ENCODE peak calls at places on chromosome 9, in four cellular contexts. K, J, A and W are unnamed samples.

GRCh38 chr9:91711755-91712591 is 238.1 kb downstream of the ROR2 start:
- DNase-seq in K (no peak), J (no peak), A (no peak), W (no peak)

GRCh38 chr9:105281926-105282325 is 37.5 kb downstream of the SLC44A1 start:
- DNase-seq in A (no peak), J (no peak), K (no peak), W (peak; percentile 49)

GRCh38 chr9:100427366-100428263 is 672 bp downstream of the MSANTD3 start:
- DNase-seq in K (peak; percentile 70), A (peak; percentile 57), J (peak; percentile 83), W (peak; percentile 79)

GRCh38 chr9:95942016-95942415 is 66.5 kb downstream of the ERCC6L2 start:
- DNase-seq in J (no peak), A (no peak), K (no peak), W (no peak)

GRCh38 chr9:85142461-85143401 is 473.2 kb downstream of the NTRK2 start:
- DNase-seq in J (peak; percentile 16), A (peak; percentile 21), K (peak; percentile 9), W (no peak)

GRCh38 chr9:128383007-128383753 is 12.0 kb downstream of the URM1 start:
- DNase-seq in A (no peak), J (no peak), K (no peak), W (no peak)

GRCh38 chr9:113185271-113185670 is 34.5 kb downstream of the SLC31A2 start:
- DNase-seq in K (no peak), A (no peak), J (no peak), W (no peak)

GRCh38 chr9:107712390-107712789 is 222.8 kb upstream of the KLF4 start:
- DNase-seq in J (peak; percentile 39), A (no peak), K (peak; percentile 24), W (peak; percentile 78)

GRCh38 chr9:111633389-111633736 is 2.2 kb downstream of the DNAJC25 start:
- DNase-seq in K (no peak), A (no peak), J (no peak), W (no peak)

GRCh38 chr9:23621924-23622323 is 204.1 kb downstream of the ELAVL2 start:
- DNase-seq in K (peak; percentile 97), J (no peak), A (no peak), W (no peak)

GRCh38 chr9:14006586-14007198 is 307.2 kb downstream of the NFIB start:
- DNase-seq in K (no peak), A (no peak), J (no peak), W (no peak)

GRCh38 chr9:133142657-133143592 is 20.8 kb downstream of the GBGT1 start:
- DNase-seq in J (no peak), A (no peak), K (no peak), W (no peak)

GRCh38 chr9:16309350-16310271 is 560.9 kb downstream of the BNC2 start:
- DNase-seq in K (no peak), J (no peak), A (peak; percentile 61), W (no peak)

GRCh38 chr9:111599092-111599947 is at the start of gene PTGR1:
- DNase-seq in A (peak; percentile 82), K (peak; percentile 83), J (peak; percentile 87), W (peak; percentile 95)

GRCh38 chr9:89961616-89962341 is 357.0 kb downstream of the GADD45G start:
- DNase-seq in A (no peak), J (no peak), K (no peak), W (peak; percentile 14)

GRCh38 chr9:27393054-27393846 is 96.3 kb upstream of the EQTN start:
- DNase-seq in K (no peak), J (no peak), A (no peak), W (no peak)

GRCh38 chr9:70031141-70031545 is 12.5 kb upstream of the MAMDC2 start:
- DNase-seq in J (no peak), K (peak; percentile 32), A (no peak), W (no peak)

GRCh38 chr9:15975101-15975778 is 422.4 kb downstream of the CCDC171 start:
- DNase-seq in J (no peak), K (no peak), A (no peak), W (no peak)

GRCh38 chr9:86854898-86855523 is 92.3 kb downstream of the GAS1 start:
- DNase-seq in K (no peak), J (peak; percentile 9), A (no peak), W (peak; percentile 68)

GRCh38 chr9:131630206-131630831 is 85.0 kb downstream of the PRRT1B start:
- DNase-seq in A (no peak), J (no peak), K (no peak), W (no peak)

GRCh38 chr9:92392690-92393089 is 11.7 kb downstream of the OGN start:
- DNase-seq in J (no peak), A (no peak), K (no peak), W (no peak)

GRCh38 chr9:27865031-27865438 is 291.8 kb upstream of the C9orf72 start:
- DNase-seq in J (no peak), A (no peak), K (no peak), W (peak; percentile 25)

GRCh38 chr9:118583414-118583813 is 785.8 kb downstream of the BRINP1 start:
- DNase-seq in K (no peak), J (no peak), A (no peak), W (no peak)

GRCh38 chr9:132638240-132638639 is 31.5 kb downstream of the DDX31 start:
- DNase-seq in A (no peak), J (no peak), K (no peak), W (no peak)

GRCh38 chr9:79969866-79970265 is 398.1 kb downstream of the TLE4 start:
- DNase-seq in A (no peak), J (no peak), K (no peak), W (no peak)

GRCh38 chr9:32378993-32379729 is 5.3 kb upstream of the ACO1 start:
- DNase-seq in A (no peak), J (peak; percentile 82), K (peak; percentile 83), W (peak; percentile 90)

GRCh38 chr9:121599186-121599871 is 52.1 kb upstream of the DAB2IP start:
- DNase-seq in J (peak; percentile 64), K (no peak), A (peak; percentile 67), W (peak; percentile 21)

GRCh38 chr9:121288874-121289553 is 21.1 kb downstream of the GSN start:
- DNase-seq in K (peak; percentile 72), A (no peak), J (peak; percentile 47), W (peak; percentile 92)

GRCh38 chr9:92247296-92247695 is 46.2 kb downstream of the IARS1 start:
- DNase-seq in J (no peak), K (no peak), A (no peak), W (peak; percentile 74)

GRCh38 chr9:19965336-19965735 is 176.5 kb upstream of the SLC24A2 start:
- DNase-seq in J (no peak), A (no peak), K (no peak), W (peak; percentile 35)

GRCh38 chr9:5052858-5053257 is 67.8 kb downstream of the JAK2 start:
- DNase-seq in J (no peak), K (no peak), A (no peak), W (peak; percentile 8)

GRCh38 chr9:91558879-91559278 is 135.2 kb upstream of the NFIL3 start:
- DNase-seq in K (no peak), J (no peak), A (no peak), W (peak; percentile 55)

GRCh38 chr9:83642784-83643183 is 19.8 kb downstream of the IDNK start:
- DNase-seq in K (no peak), J (no peak), A (no peak), W (no peak)

GRCh38 chr9:76901801-76902200 is 4.1 kb downstream of the PRUNE2 start:
- DNase-seq in A (no peak), K (no peak), J (no peak), W (no peak)

GRCh38 chr9:76902395-76902794 is 3.5 kb downstream of the PRUNE2 start:
- DNase-seq in K (no peak), J (no peak), A (no peak), W (no peak)

GRCh38 chr9:76904661-76905457 is 1.1 kb downstream of the PRUNE2 start:
- DNase-seq in A (no peak), K (no peak), J (no peak), W (no peak)

GRCh38 chr9:76905661-76905983 is 292 bp downstream of the PRUNE2 start:
- DNase-seq in A (no peak), K (no peak), J (no peak), W (no peak)

DNA sequence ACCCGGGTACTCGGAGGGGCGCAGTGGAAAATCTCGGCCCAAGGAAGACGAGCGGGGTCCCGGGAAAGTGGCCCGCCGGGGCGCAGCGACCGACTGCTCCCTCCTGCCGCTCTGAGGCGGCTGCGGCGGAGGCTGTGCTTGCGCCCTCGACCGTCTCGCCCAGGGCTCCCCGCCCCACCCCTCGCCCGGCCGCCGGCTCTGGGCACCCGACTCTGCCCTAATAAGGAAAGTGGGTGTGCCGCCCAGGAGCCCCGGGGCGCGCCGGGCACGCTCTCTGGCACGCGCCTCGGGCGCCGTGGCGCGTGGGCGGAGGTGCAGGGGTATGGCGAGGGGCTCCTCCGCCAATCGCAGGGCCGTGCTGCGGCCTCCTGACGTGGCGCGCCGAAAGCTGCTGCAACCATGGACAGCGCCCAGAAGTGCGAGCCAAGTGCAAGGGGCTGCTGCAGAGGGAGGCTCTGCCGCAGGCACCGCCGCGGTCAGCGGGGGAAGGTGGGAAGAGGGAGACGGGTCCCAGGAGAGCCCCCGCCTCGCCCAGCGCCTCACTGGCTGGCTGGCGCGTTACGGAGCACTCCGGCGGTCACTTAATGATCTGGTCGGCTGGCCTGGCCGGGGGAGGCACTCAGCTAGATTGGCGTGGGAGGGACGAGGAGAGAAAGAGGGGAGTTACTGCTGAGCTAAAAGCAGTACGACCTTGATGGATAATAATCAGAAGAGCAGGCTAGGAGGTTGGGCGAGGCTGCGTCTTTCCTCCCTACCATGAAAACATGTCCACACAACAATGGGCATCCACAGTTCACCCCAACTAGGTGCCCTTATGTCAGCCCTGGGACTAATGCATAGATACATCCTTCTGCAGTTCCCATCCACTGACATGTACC is at the start of gene PRUNE2:
- DNase-seq in J (peak; percentile 39), K (peak; percentile 66), A (peak; percentile 64), W (peak; percentile 87)
- H3K4me3 ChIP-seq in J (peak within 1 kb of the TSS; percentile 43), K (no peak within 1 kb of the TSS), A (peak within 1 kb of the TSS; percentile 71), W (peak within 1 kb of the TSS; percentile 49)

DNA sequence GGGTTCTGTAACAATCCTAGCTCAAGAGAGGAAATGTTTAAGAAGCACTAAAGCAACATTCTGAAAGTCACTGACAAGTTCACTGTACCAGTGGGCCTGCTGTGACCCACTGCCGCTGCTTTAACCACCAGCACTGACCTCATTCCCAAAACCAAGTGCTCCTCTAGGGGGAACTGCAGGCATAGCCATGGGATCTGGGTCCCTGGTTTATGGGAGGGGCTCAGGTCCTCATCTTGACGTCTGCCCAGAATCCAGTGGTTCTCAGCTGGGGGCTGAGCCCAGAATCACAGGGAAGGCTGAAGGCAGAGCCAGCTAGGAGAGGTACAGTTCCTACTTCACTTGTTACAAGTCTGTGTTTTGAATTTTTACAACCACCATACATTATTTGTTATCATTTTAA is 36.1 kb upstream of the SLC2A8 start:
- DNase-seq in J (peak; percentile 38), K (no peak), A (no peak), W (peak; percentile 14)
- TF ChIP-seq CTCF in J (peak; percentile 31), K (no peak), A (no peak), W (no peak)

GRCh38 chr9:136713555-136713949 is 1.2 kb downstream of the DIPK1B start:
- DNase-seq in K (peak; percentile 75), A (no peak), J (no peak), W (no peak)
- H3K4me3 ChIP-seq in K (peak overlapping the region; percentile 75), A (no peak overlapping the region), J (peak overlapping the region; percentile 66), W (peak overlapping the region; percentile 54)

GRCh38 chr9:75299324-75299723 is 211.0 kb downstream of the OSTF1 start:
- DNase-seq in A (no peak), J (peak; percentile 7), K (no peak), W (no peak)
- TF ChIP-seq CTCF in A (no peak), J (no peak), K (no peak), W (no peak)

GRCh38 chr9:124574944-124575343 is 67.7 kb upstream of the NR5A1 start:
- DNase-seq in J (peak; percentile 20), A (no peak), K (peak; percentile 35), W (peak; percentile 81)
- H3K4me3 ChIP-seq in J (no peak overlapping the region), A (no peak overlapping the region), K (no peak overlapping the region), W (no peak overlapping the region)